ENCODE peak calls at places on chromosomes 16 and 17, in eight cellular contexts. U is NB4, W is left ventricle myocardium inferior, J is cardiac fibroblast, O is tibial artery, T is RWPE2, L is fibroblast of pulmonary artery, R is AG10803. X is an unnamed sample.
A peak's percentile ranks its signal among the peaks of the same experiment; 100 is the strongest.

GRCh38 chr16:51041546-51041945 is 109.5 kb downstream of the SALL1 start:
- DNase-seq in J (no peak), R (no peak), O (no peak), W (no peak), T (no peak), U (no peak), L (no peak), X (no peak)

GRCh38 chr16:71552698-71553503 is 24.0 kb downstream of the TAT start:
- DNase-seq in J (no peak), L (no peak), R (no peak), O (no peak), W (no peak), U (peak; percentile 46), T (no peak), X (no peak)

GRCh38 chr17:64418506-64419339 is 28.1 kb upstream of the PECAM1 start:
- DNase-seq in R (peak; percentile 65), O (no peak), J (peak; percentile 89), W (no peak), L (peak; percentile 88), U (peak; percentile 74), T (no peak), X (peak; percentile 82)

GRCh38 chr17:17533901-17534441 is 37.8 kb upstream of the RASD1 start:
- DNase-seq in O (no peak), U (no peak), R (no peak), T (no peak), W (no peak), L (no peak), J (no peak), X (no peak)

GRCh38 chr16:29744541-29745101 is 1.2 kb downstream of the C16orf54 start:
- DNase-seq in T (no peak), R (no peak), L (no peak), W (no peak), U (peak; percentile 72), J (no peak), O (no peak), X (no peak)

GRCh38 chr16:85833540-85833914 is 34.0 kb downstream of the COX4I1 start:
- DNase-seq in T (no peak), O (no peak), J (no peak), R (no peak), U (no peak), L (no peak), W (no peak), X (no peak)

GRCh38 chr16:12557808-12558207 is 245.9 kb downstream of the CPPED1 start:
- DNase-seq in R (no peak), T (no peak), O (no peak), L (no peak), U (no peak), J (no peak), W (no peak), X (no peak)

GRCh38 chr17:1179635-1180433 is at the start of gene ABR:
- DNase-seq in L (peak; percentile 32), J (peak; percentile 50), O (no peak), T (no peak), U (no peak), W (peak; percentile 55), R (peak; percentile 24), X (peak; percentile 33)

GRCh38 chr16:89700649-89701424 is 668 bp downstream of the SPATA2L start:
- DNase-seq in L (peak; percentile 32), U (peak; percentile 60), J (peak; percentile 43), W (no peak), R (no peak), T (peak; percentile 68), O (no peak), X (peak; percentile 61)

GRCh38 chr17:15171433-15172047 is 93.6 kb downstream of the PMP22 start:
- DNase-seq in L (peak; percentile 74), T (no peak), U (peak; percentile 73), W (peak; percentile 50), O (peak; percentile 73), J (peak; percentile 77), R (peak; percentile 82), X (peak; percentile 91)

GRCh38 chr17:43880420-43880991 is 26.8 kb downstream of the MPP2 start:
- DNase-seq in W (no peak), O (no peak), R (peak; percentile 3), J (peak; percentile 13), T (no peak), U (peak; percentile 34), L (peak; percentile 14), X (peak; percentile 28)

GRCh38 chr16:27080870-27081269 is 14.1 kb downstream of the C16orf82 start:
- DNase-seq in U (no peak), T (no peak), J (no peak), O (peak; percentile 1), L (peak; percentile 8), R (no peak), W (no peak), X (peak; percentile 39)
- TF ChIP-seq CTCF in U (peak; percentile 34), T (peak; percentile 15), J (peak; percentile 46), O (no peak), L (peak; percentile 46), R (peak; percentile 61), W (peak; percentile 48), X (peak; percentile 69)

GRCh38 chr16:78348886-78349285 is 249.4 kb downstream of the WWOX start:
- DNase-seq in J (no peak), L (no peak), T (no peak), R (no peak), W (no peak), U (no peak), O (no peak), X (no peak)
- H3K4me3 ChIP-seq in J (no peak overlapping the region), L (no peak overlapping the region), T (no peak overlapping the region), R (no peak overlapping the region), W (no peak overlapping the region), U (no peak overlapping the region), O (no peak overlapping the region), X (no peak overlapping the region)

GRCh38 chr16:52553322-52553721 is 6.4 kb upstream of the TOX3 start:
- DNase-seq in T (no peak), J (no peak), O (no peak), L (no peak), W (no peak), R (no peak), U (no peak), X (no peak)

GRCh38 chr16:52554334-52554733 is 7.4 kb upstream of the TOX3 start:
- DNase-seq in W (no peak), T (no peak), U (no peak), O (no peak), L (no peak), R (no peak), J (no peak), X (no peak)

GRCh38 chr16:52556083-52556482 is 9.1 kb upstream of the TOX3 start:
- DNase-seq in O (no peak), U (no peak), T (no peak), J (no peak), R (no peak), W (no peak), L (no peak), X (no peak)

GRCh38 chr16:52557236-52557635 is 10.3 kb upstream of the TOX3 start:
- DNase-seq in U (no peak), L (no peak), W (no peak), J (no peak), R (no peak), T (no peak), O (no peak), X (no peak)

DNA sequence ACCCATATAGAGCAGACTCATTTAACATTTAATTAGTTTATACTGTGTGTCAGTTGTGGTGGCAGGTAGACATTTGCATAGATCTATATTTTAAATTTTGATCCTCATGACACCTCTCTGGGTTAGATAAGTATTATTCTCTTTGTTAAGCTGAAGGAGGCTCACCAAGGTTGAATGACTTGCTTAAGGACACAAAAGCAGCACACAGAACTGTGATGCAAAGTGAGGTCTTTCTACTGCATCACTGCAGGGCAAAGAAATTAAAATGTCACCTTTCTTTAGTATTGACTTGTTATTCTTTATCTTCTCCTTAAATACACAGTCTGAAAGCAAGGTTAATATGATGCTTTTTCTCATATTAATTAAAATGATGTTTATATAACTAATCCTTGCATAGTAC is 8.6 kb upstream of the TOX3 start:
- DNase-seq in L (no peak), U (no peak), O (no peak), J (no peak), R (no peak), W (no peak), T (no peak), X (no peak)
- TF ChIP-seq CTCF in L (no peak), U (no peak), O (no peak), J (no peak), R (no peak), W (no peak), T (no peak), X (no peak)

GRCh38 chr17:61686114-61686513 is 95.1 kb upstream of the NACA2 start:
- DNase-seq in T (no peak), U (no peak), L (no peak), O (no peak), J (no peak), W (no peak), R (no peak), X (no peak)
- H3K4me3 ChIP-seq in T (no peak overlapping the region), U (no peak overlapping the region), L (no peak overlapping the region), O (no peak overlapping the region), J (no peak overlapping the region), W (no peak overlapping the region), R (no peak overlapping the region), X (no peak overlapping the region)

DNA sequence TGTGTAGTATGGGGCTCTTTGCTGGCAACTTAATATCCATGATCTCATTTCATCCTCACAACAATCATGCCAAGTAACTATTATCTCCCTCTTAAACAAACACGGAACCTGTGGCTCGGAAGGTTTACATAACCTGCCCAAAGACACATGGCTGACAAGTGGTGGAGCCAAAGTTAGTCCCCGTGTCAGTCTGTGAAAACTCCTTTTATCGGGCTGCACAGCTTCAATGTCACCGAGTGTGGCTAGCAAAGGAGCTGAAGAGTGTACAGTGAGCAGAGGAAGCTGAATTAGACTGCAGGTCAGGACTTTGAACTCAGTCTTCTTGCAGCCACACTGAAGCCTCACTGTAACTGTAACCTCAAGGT is 80.3 kb downstream of the PARN start:
- DNase-seq in J (no peak), T (no peak), W (no peak), O (no peak), U (no peak), L (no peak), R (no peak), X (peak; percentile 25)
- TF ChIP-seq CTCF in J (no peak), T (no peak), W (no peak), O (no peak), U (no peak), L (no peak), R (no peak), X (no peak)

GRCh38 chr17:38797091-38797490 is 2.3 kb downstream of the PIP4K2B start:
- DNase-seq in J (no peak), T (no peak), W (no peak), L (peak; percentile 17), R (peak; percentile 33), U (peak; percentile 19), O (no peak), X (peak; percentile 67)
- H3K4me3 ChIP-seq in J (peak overlapping the region; percentile 16), T (no peak overlapping the region), W (peak overlapping the region; percentile 97), L (peak overlapping the region; percentile 6), R (peak overlapping the region; percentile 93), U (peak overlapping the region; percentile 81), O (peak overlapping the region; percentile 95), X (peak overlapping the region; percentile 84)

GRCh38 chr16:6643083-6643686 is 689.5 kb upstream of the RBFOX1 start:
- DNase-seq in U (peak; percentile 55), L (peak; percentile 69), T (no peak), O (no peak), W (no peak), J (peak; percentile 63), R (peak; percentile 44), X (peak; percentile 73)
- TF ChIP-seq CTCF in U (peak; percentile 71), L (peak; percentile 80), T (peak; percentile 82), O (peak; percentile 80), W (peak; percentile 91), J (peak; percentile 75), R (peak; percentile 86), X (peak; percentile 78)